ENCODE peak calls at places on chromosomes 2 and 18, in four cellular contexts. H, M, N and B are unnamed samples.

GRCh38 chr2:238108423-238109201 is 8.5 kb downstream of the ESPNL start:
- DNase-seq in H (peak; percentile 71), M (no peak), N (peak; percentile 20), B (peak; percentile 63)

GRCh38 chr2:240911641-240912265 is 5.6 kb downstream of the CROCC2 start:
- DNase-seq in H (no peak), M (peak; percentile 46), N (no peak), B (no peak)

GRCh38 chr2:216554755-216555154 is 56.1 kb downstream of the RPL37A start:
- DNase-seq in H (no peak), M (no peak), N (no peak), B (no peak)

GRCh38 chr2:230865766-230866703 is 1.3 kb downstream of the ITM2C start:
- DNase-seq in H (peak; percentile 64), M (no peak), N (no peak), B (peak; percentile 94)

GRCh38 chr2:60987041-60987440 is 30.5 kb upstream of the PEX13 start:
- DNase-seq in H (no peak), M (no peak), N (no peak), B (no peak)

GRCh38 chr18:37871583-37871982 is 306.0 kb upstream of the CELF4 start:
- DNase-seq in H (no peak), M (no peak), N (no peak), B (no peak)

GRCh38 chr2:202278944-202279343 is 13.4 kb downstream of the NOP58 start:
- DNase-seq in H (peak; percentile 32), M (peak; percentile 78), N (no peak), B (no peak)

GRCh38 chr2:132668189-132668833 is 1.7 kb downstream of the LYPD1 start:
- DNase-seq in H (peak; percentile 76), M (no peak), N (no peak), B (no peak)

GRCh38 chr2:69559696-69560482 is 83.7 kb downstream of the AAK1 start:
- DNase-seq in H (peak; percentile 81), M (peak; percentile 62), N (no peak), B (peak; percentile 50)

GRCh38 chr2:148726228-148726627 is 81.7 kb downstream of the EPC2 start:
- DNase-seq in H (no peak), M (no peak), N (no peak), B (no peak)

GRCh38 chr2:229738024-229738625 is 23.8 kb upstream of the DNER start:
- DNase-seq in H (no peak), M (no peak), N (no peak), B (no peak)

GRCh38 chr2:188628989-188629889 is 337.6 kb downstream of the GULP1 start:
- DNase-seq in H (peak; percentile 55), M (peak; percentile 67), N (no peak), B (no peak)

GRCh38 chr2:206275274-206276160 is 1.1 kb downstream of the ZDBF2 start:
- DNase-seq in H (peak; percentile 28), M (peak; percentile 53), N (no peak), B (no peak)

GRCh38 chr2:205650450-205650849 is 31.9 kb upstream of the NRP2 start:
- DNase-seq in H (peak; percentile 66), M (peak; percentile 61), N (no peak), B (no peak)

GRCh38 chr2:24365051-24365450 is 4.7 kb upstream of the ITSN2 start:
- DNase-seq in H (no peak), M (no peak), N (peak; percentile 89), B (peak; percentile 90)

GRCh38 chr2:207807516-207807915 is 37.8 kb upstream of the FZD5 start:
- DNase-seq in H (no peak), M (no peak), N (no peak), B (no peak)

GRCh38 chr18:75216212-75216925 is 5.8 kb downstream of the TSHZ1 start:
- DNase-seq in H (no peak), M (peak; percentile 20), N (no peak), B (no peak)

GRCh38 chr2:213166109-213166508 is 14.7 kb upstream of the IKZF2 start:
- DNase-seq in H (no peak), M (no peak), N (no peak), B (no peak)

GRCh38 chr2:36287363-36288275 is 68.0 kb upstream of the CRIM1 start:
- DNase-seq in H (no peak), M (peak; percentile 86), N (no peak), B (no peak)

GRCh38 chr2:149594411-149594810 is 6.8 kb upstream of the MMADHC start:
- DNase-seq in H (no peak), M (no peak), N (no peak), B (no peak)

GRCh38 chr2:12465631-12466135 is 251.1 kb upstream of the TRIB2 start:
- DNase-seq in H (no peak), M (no peak), N (no peak), B (no peak)

GRCh38 chr2:70005752-70006446 is 44.5 kb upstream of the ASPRV1 start:
- DNase-seq in H (no peak), M (no peak), N (no peak), B (no peak)

GRCh38 chr18:916562-916961 is 11.9 kb downstream of the ADCYAP1 start:
- DNase-seq in H (no peak), M (no peak), N (no peak), B (no peak)

GRCh38 chr18:37764526-37764925 is 198.9 kb upstream of the CELF4 start:
- DNase-seq in H (no peak), M (no peak), N (no peak), B (no peak)

GRCh38 chr2:112317303-112318158 is 42.1 kb downstream of the ZC3H6 start:
- DNase-seq in H (no peak), M (peak; percentile 52), N (no peak), B (no peak)

GRCh38 chr2:239721991-239722759 is 303.0 kb downstream of the NDUFA10 start:
- DNase-seq in H (no peak), M (no peak), N (no peak), B (no peak)

GRCh38 chr2:237291138-237291792 is 122.7 kb downstream of the COL6A3 start:
- DNase-seq in H (no peak), M (peak; percentile 98), N (peak; percentile 91), B (peak; percentile 78)

GRCh38 chr2:200479617-200480292 is 30.1 kb downstream of the KCTD18 start:
- DNase-seq in H (no peak), M (peak; percentile 87), N (no peak), B (no peak)

GRCh38 chr2:208415255-208415654 is 8.7 kb downstream of the PTH2R start:
- DNase-seq in H (no peak), M (no peak), N (no peak), B (no peak)

GRCh38 chr2:120737802-120738516 is 2.3 kb downstream of the GLI2 start:
- DNase-seq in H (peak; percentile 32), M (no peak), N (no peak), B (no peak)
- H3K4me1 ChIP-seq in H (peaks cover 48% of the 10 kb centered on the region), M (peaks cover 34% of the 10 kb centered on the region), N (peaks cover 10% of the 10 kb centered on the region), B (peaks cover 33% of the 10 kb centered on the region)

DNA sequence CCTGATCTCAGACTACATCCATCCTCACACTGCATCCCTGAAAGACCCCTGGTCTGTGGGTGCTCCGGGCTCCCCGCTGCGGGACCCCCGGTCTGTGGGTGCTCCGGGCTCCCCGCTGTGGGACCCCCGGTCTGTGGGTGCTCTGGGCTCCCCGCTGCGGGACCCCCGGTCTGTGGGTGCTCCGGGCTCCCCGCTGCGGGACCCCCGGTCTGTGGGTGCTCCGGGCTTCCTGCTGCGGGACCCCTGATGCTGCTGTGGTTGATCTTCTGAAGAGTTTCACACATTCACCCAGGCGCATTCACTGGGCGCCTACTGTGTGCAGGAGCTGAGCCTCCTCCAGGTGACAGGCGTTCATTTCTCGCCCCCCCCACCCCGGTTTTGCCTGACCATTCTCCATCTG is 162.7 kb upstream of the SALL3 start:
- DNase-seq in H (no peak), M (no peak), N (no peak), B (no peak)
- H3K9me3 ChIP-seq in H (no peaks in the 10 kb centered on the region), M (peaks cover 45% of the 10 kb centered on the region), N (no peaks in the 10 kb centered on the region), B (no peaks in the 10 kb centered on the region)

DNA sequence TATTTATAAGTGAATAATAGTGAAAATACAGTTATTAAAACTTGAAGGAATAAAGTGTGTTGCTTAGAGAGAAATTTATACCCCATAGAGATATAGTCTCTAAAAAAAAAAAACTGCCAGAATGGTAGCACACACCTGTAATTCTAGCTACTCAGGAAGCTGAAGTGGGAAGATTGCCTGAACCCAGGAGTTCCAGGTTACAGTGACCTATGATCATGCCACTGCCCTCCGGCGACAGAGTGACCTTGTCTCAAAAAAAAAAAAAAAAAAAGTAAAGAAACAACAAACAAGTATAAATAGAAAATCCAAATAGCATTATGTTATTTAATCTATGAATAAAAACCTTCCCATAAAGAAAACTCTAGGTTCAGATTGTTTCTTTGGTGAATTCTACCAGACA is 7.4 kb upstream of the AGPS start:
- DNase-seq in H (no peak), M (no peak), N (no peak), B (no peak)
- TF ChIP-seq CTCF in H (no peak), M (no peak), N (no peak), B (no peak)

GRCh38 chr2:233235977-233236376 is 15.5 kb upstream of the ATG16L1 start:
- DNase-seq in H (peak; percentile 13), M (no peak), N (no peak), B (no peak)

GRCh38 chr2:233234996-233235395 is 16.5 kb upstream of the ATG16L1 start:
- DNase-seq in H (no peak), M (no peak), N (no peak), B (no peak)

GRCh38 chr2:233233618-233234230 is 17.7 kb upstream of the ATG16L1 start:
- DNase-seq in H (no peak), M (no peak), N (no peak), B (no peak)

GRCh38 chr2:233234264-233234663 is 17.2 kb upstream of the ATG16L1 start:
- DNase-seq in H (no peak), M (no peak), N (no peak), B (no peak)

DNA sequence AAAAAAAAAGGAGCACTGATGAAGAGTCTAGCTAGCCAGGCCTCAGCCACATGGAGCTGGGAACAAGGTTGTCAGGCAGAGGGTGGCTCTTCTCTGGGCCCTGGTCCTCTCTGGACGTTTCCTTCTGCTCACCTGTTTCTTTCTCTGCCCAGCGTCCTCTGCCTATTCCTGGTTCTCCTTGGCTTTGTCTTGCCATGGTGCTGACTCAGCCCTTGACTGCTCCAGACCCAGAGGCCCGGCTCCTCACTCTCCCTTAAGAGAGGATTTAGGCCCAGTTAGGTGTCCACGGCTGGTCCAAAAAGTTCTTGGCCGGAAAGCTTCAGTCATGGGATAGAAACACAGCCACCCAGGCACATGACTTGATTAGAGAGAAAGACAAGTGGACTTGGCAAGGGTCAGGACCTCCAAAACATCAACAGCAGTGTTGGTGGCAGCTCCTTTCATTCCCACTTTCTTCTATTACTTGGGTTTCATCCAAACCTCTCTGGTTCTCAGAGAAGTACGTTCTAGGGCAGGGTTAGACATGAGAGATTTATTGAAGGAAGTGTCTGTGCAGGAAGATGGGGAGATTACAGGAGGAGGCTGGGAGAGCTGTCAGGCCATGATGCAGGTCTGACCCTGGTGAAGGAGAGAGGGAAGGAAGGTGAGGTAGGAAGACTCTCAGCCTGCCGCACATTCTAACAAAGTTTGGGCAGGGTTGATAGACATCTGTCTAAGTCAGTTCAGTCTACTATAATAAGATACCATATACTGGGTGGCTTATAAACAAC is 14.5 kb upstream of the ATG16L1 start:
- DNase-seq in H (no peak), M (no peak), N (no peak), B (no peak)
- H3K4me1 ChIP-seq in H (no peaks in the 10 kb centered on the region), M (no peaks in the 10 kb centered on the region), N (no peaks in the 10 kb centered on the region), B (peaks cover 6% of the 10 kb centered on the region)

DNA sequence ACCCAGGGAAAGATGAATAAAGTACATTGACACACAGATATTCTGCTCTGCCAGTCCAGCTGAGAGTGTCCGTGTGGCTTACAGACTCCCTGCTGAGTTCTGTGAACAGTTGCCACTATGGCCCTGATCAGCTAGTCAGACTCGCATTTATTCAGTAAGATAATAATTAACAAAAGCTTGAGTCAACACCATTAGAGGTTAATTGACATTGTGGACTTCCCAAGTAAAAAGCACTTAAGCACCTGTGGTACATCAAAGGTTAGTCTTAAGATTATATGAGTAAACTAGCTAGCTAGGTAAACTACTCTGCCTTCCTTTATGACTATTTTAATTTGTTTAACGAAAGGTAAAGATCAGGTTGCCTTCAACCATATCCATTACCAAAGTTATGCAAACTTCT is 33.7 kb downstream of the ANKRD30B start:
- DNase-seq in H (no peak), M (no peak), N (no peak), B (no peak)
- H3K9me3 ChIP-seq in H (peaks cover 38% of the 10 kb centered on the region), M (peaks cover 5% of the 10 kb centered on the region), N (no peaks in the 10 kb centered on the region), B (no peaks in the 10 kb centered on the region)